ENCODE peak calls at places on chromosomes 12 and 14, in five cellular contexts. H, L, A, X and Y are unnamed samples.

GRCh38 chr12:49673446-49674317 is 33.5 kb downstream of the FMNL3 start:
- DNase-seq in H (peak; percentile 86), L (no peak), X (no peak), A (peak; percentile 95), Y (peak; percentile 90)

GRCh38 chr12:88237954-88238353 is 95.8 kb downstream of the TMTC3 start:
- DNase-seq in A (peak; percentile 81), H (no peak), X (no peak), L (no peak), Y (no peak)

GRCh38 chr14:95660550-95661515 is 25.4 kb upstream of the TCL1B start:
- DNase-seq in H (no peak), L (no peak), A (no peak), X (no peak), Y (no peak)

GRCh38 chr12:21239866-21240265 is 94.9 kb downstream of the SLCO1A2 start:
- DNase-seq in H (no peak), L (no peak), X (no peak), A (no peak), Y (no peak)

GRCh38 chr12:120529641-120530314 is 820 bp upstream of the COQ5 start:
- DNase-seq in L (no peak), X (no peak), A (peak; percentile 56), H (peak; percentile 74), Y (no peak)

GRCh38 chr12:43362910-43363694 is 188.9 kb downstream of the ADAMTS20 start:
- DNase-seq in A (no peak), H (no peak), L (no peak), X (no peak), Y (no peak)

GRCh38 chr14:103109789-103110415 is 13.4 kb upstream of the TNFAIP2 start:
- DNase-seq in L (no peak), H (peak; percentile 86), X (no peak), A (peak; percentile 89), Y (no peak)

GRCh38 chr12:84313326-84313675 is 599.3 kb downstream of the SLC6A15 start:
- DNase-seq in A (no peak), H (no peak), L (no peak), X (peak; percentile 63), Y (no peak)

GRCh38 chr12:30884804-30885203 is 41.7 kb upstream of the TSPAN11 start:
- DNase-seq in X (no peak), A (no peak), H (no peak), L (no peak), Y (no peak)

GRCh38 chr12:116551952-116552749 is 7.0 kb upstream of the MAP1LC3B2 start:
- DNase-seq in A (peak; percentile 69), X (no peak), H (no peak), L (no peak), Y (no peak)

GRCh38 chr12:27048822-27049752 is 26.7 kb downstream of the MED21 start:
- DNase-seq in H (no peak), X (no peak), L (no peak), A (peak; percentile 80), Y (no peak)

GRCh38 chr14:78512021-78512420 is 341.8 kb downstream of the NRXN3 start:
- DNase-seq in X (no peak), H (no peak), L (no peak), A (no peak), Y (no peak)

GRCh38 chr12:105076098-105076497 is 8.2 kb downstream of the ALDH1L2 start:
- DNase-seq in A (peak; percentile 93), X (no peak), L (no peak), H (no peak), Y (no peak)

GRCh38 chr14:67623114-67623513 is 3.4 kb downstream of the ARG2 start:
- DNase-seq in A (no peak), H (no peak), X (no peak), L (no peak), Y (no peak)

GRCh38 chr12:131990066-131990979 is 40.6 kb downstream of the EP400 start:
- DNase-seq in X (no peak), H (peak; percentile 80), A (no peak), L (no peak), Y (no peak)

GRCh38 chr14:101284711-101285110 is 276.6 kb upstream of the DIO3 start:
- DNase-seq in X (no peak), A (no peak), H (no peak), L (no peak), Y (no peak)

GRCh38 chr12:101619026-101619827 is 24.5 kb downstream of the MYBPC1 start:
- DNase-seq in L (no peak), H (no peak), X (no peak), A (no peak), Y (no peak)

GRCh38 chr14:101733211-101733610 is 28.3 kb upstream of the PPP2R5C start:
- DNase-seq in L (no peak), A (peak; percentile 64), H (peak; percentile 1), X (no peak), Y (no peak)

GRCh38 chr14:81464253-81465001 is 64.3 kb upstream of the STON2 start:
- DNase-seq in A (peak; percentile 70), X (peak; percentile 25), L (peak; percentile 64), H (peak; percentile 49), Y (no peak)

GRCh38 chr12:106343213-106343509 is 14.4 kb upstream of the POLR3B start:
- DNase-seq in A (no peak), H (no peak), X (no peak), L (no peak), Y (no peak)

GRCh38 chr14:49594347-49595089 is 4.2 kb upstream of the LRR1 start:
- DNase-seq in H (no peak), A (peak; percentile 42), X (no peak), L (no peak), Y (no peak)

GRCh38 chr12:131091413-131091975 is 137.8 kb downstream of the ADGRD1 start:
- DNase-seq in L (no peak), A (no peak), X (no peak), H (no peak), Y (no peak)

GRCh38 chr12:90069711-90070110 is 361.1 kb upstream of the ATP2B1 start:
- DNase-seq in L (no peak), X (no peak), A (no peak), H (no peak), Y (no peak)

GRCh38 chr12:94622475-94622874 is 27.9 kb downstream of the TMCC3 start:
- DNase-seq in H (no peak), X (peak; percentile 29), A (no peak), L (no peak), Y (no peak)

GRCh38 chr12:83378186-83378727 is 691.6 kb downstream of the TMTC2 start:
- DNase-seq in L (no peak), A (no peak), H (no peak), X (no peak), Y (peak; percentile 37)

GRCh38 chr12:54053625-54054441 is at the start of gene HOXC4:
- DNase-seq in A (peak; percentile 35), H (peak; percentile 84), L (no peak), X (no peak), Y (no peak)

GRCh38 chr12:26726956-26727355 is 106.0 kb downstream of the ITPR2 start:
- DNase-seq in A (no peak), H (no peak), X (no peak), L (no peak), Y (no peak)

GRCh38 chr14:91570021-91570420 is 59.9 kb upstream of the PPP4R3A start:
- DNase-seq in L (no peak), X (no peak), A (no peak), H (peak; percentile 72), Y (no peak)

GRCh38 chr12:71719647-71720370 is 33.9 kb downstream of the TMEM19 start:
- DNase-seq in L (no peak), A (no peak), H (no peak), X (no peak), Y (no peak)

GRCh38 chr14:59464651-59465569 is at the start of gene GPR135:
- DNase-seq in A (peak; percentile 64), X (peak; percentile 64), H (peak; percentile 89), L (peak; percentile 27), Y (peak; percentile 92)

GRCh38 chr12:108821407-108822397 is 35.7 kb downstream of the SSH1 start:
- DNase-seq in H (no peak), A (peak; percentile 65), X (no peak), L (peak; percentile 21), Y (peak; percentile 89)

GRCh38 chr12:43028826-43029225 is 439.3 kb upstream of the PRICKLE1 start:
- DNase-seq in X (no peak), H (no peak), L (no peak), A (peak; percentile 7), Y (no peak)

GRCh38 chr12:65948320-65949008 is 124.2 kb downstream of the HMGA2 start:
- DNase-seq in A (peak; percentile 95), H (no peak), X (peak; percentile 90), L (no peak), Y (peak; percentile 63)

GRCh38 chr12:123713398-123714301 is 1.5 kb downstream of the ATP6V0A2 start:
- DNase-seq in X (no peak), A (peak; percentile 19), H (no peak), L (no peak), Y (no peak)

GRCh38 chr14:48792376-48793024 is 793.7 kb downstream of the RPS29 start:
- DNase-seq in A (no peak), H (no peak), X (no peak), L (no peak), Y (peak; percentile 9)

GRCh38 chr12:4152145-4152795 is 121.3 kb upstream of the CCND2 start:
- DNase-seq in A (no peak), L (no peak), X (no peak), H (no peak), Y (no peak)

GRCh38 chr14:33950320-33951182 is at the start of gene EGLN3:
- DNase-seq in A (peak; percentile 71), X (peak; percentile 77), L (peak; percentile 56), H (peak; percentile 96), Y (peak; percentile 94)

GRCh38 chr12:12194206-12194605 is 72.6 kb downstream of the LRP6 start:
- DNase-seq in X (no peak), H (no peak), L (no peak), A (peak; percentile 65), Y (no peak)